ENCODE peak calls at places on chromosomes 4 and X, in seven cellular contexts. U, Z, X, K, P, Q and R are unnamed samples.

GRCh38 chr4:55947254-55947882 is 1.4 kb upstream of the CEP135 start:
- DNase-seq in Q (peak; percentile 47), K (no peak), X (peak; percentile 35), P (no peak), Z (no peak), U (peak; percentile 43), R (no peak)

GRCh38 chrX:50469206-50469605 is 1.4 kb downstream of the DGKK start:
- DNase-seq in Z (no peak), U (no peak), P (no peak), X (no peak), Q (no peak), K (no peak), R (no peak)

GRCh38 chr4:123503698-123504389 is 107.2 kb downstream of the SPRY1 start:
- DNase-seq in U (no peak), Q (no peak), Z (no peak), P (no peak), X (no peak), K (no peak), R (no peak)

GRCh38 chr4:72629540-72629939 is 60.5 kb upstream of the ADAMTS3 start:
- DNase-seq in K (no peak), P (no peak), Z (no peak), X (peak; percentile 33), Q (no peak), U (no peak), R (no peak)

GRCh38 chr4:21304061-21304541 is 603.8 kb downstream of the PACRGL start:
- DNase-seq in Q (no peak), P (peak; percentile 77), X (peak; percentile 2), U (no peak), Z (no peak), K (no peak), R (no peak)

GRCh38 chr4:38145033-38145673 is 185.0 kb downstream of the PTTG2 start:
- DNase-seq in U (no peak), K (no peak), Z (no peak), Q (no peak), X (no peak), P (no peak), R (no peak)

GRCh38 chrX:288561-288991 is 7.4 kb downstream of the PLCXD1 start:
- DNase-seq in U (no peak), K (no peak), Z (no peak), Q (no peak), X (no peak), P (no peak), R (no peak)

GRCh38 chr4:25937801-25938200 is 23.8 kb downstream of the SMIM20 start:
- DNase-seq in U (peak; percentile 55), X (peak; percentile 68), Z (no peak), Q (no peak), K (no peak), P (no peak), R (no peak)

GRCh38 chr4:119209077-119209476 is 3.4 kb upstream of the USP53 start:
- DNase-seq in U (no peak), P (no peak), K (peak; percentile 18), Q (peak; percentile 83), Z (peak; percentile 18), X (peak; percentile 95), R (peak; percentile 69)

GRCh38 chrX:142233400-142233799 is 28.3 kb upstream of the MAGEC2 start:
- DNase-seq in Z (no peak), K (no peak), X (no peak), P (no peak), U (no peak), Q (no peak), R (no peak)

GRCh38 chr4:1136028-1136427 is 22.7 kb upstream of the RNF212 start:
- DNase-seq in K (no peak), P (no peak), Z (no peak), U (peak; percentile 51), Q (no peak), X (no peak), R (no peak)

GRCh38 chrX:149453030-149453429 is 52.1 kb downstream of the IDS start:
- DNase-seq in Q (peak; percentile 19), U (no peak), Z (no peak), P (no peak), K (no peak), X (peak; percentile 76), R (no peak)

GRCh38 chrX:72392042-72392441 is 86.3 kb upstream of the CITED1 start:
- DNase-seq in X (no peak), Z (no peak), Q (no peak), P (no peak), K (no peak), U (no peak), R (no peak)

GRCh38 chr4:37438880-37439279 is 194.3 kb downstream of the NWD2 start:
- DNase-seq in X (peak; percentile 16), Z (no peak), U (no peak), P (no peak), K (no peak), Q (no peak), R (no peak)

GRCh38 chrX:989959-990510 is 222.4 kb downstream of the CRLF2 start:
- DNase-seq in K (peak; percentile 49), Q (no peak), U (peak; percentile 71), P (no peak), X (no peak), Z (no peak), R (peak; percentile 1)

GRCh38 chr4:148065069-148065468 is 333.2 kb downstream of the ARHGAP10 start:
- DNase-seq in U (no peak), Q (no peak), K (no peak), X (peak; percentile 84), Z (no peak), P (no peak), R (no peak)

GRCh38 chr4:6992728-6993655 is 50.2 kb upstream of the TADA2B start:
- DNase-seq in P (no peak), X (peak; percentile 38), Q (no peak), Z (no peak), U (peak; percentile 78), K (no peak), R (no peak)

GRCh38 chr4:148850257-148850995 is 408.2 kb upstream of the NR3C2 start:
- DNase-seq in K (no peak), Z (peak; percentile 20), U (no peak), P (no peak), Q (no peak), X (no peak), R (no peak)

GRCh38 chr4:3779509-3779908 is 13.3 kb downstream of the ADRA2C start:
- DNase-seq in U (no peak), P (no peak), X (no peak), K (no peak), Z (no peak), Q (no peak), R (no peak)

GRCh38 chrX:22159071-22159470 is 113.6 kb upstream of the CBLL2 start:
- DNase-seq in Z (no peak), P (no peak), K (no peak), X (peak; percentile 33), U (no peak), Q (no peak), R (no peak)

GRCh38 chr4:151046609-151047008 is 31.5 kb upstream of the LRBA start:
- DNase-seq in Q (no peak), U (no peak), K (no peak), X (no peak), P (no peak), Z (no peak), R (no peak)

GRCh38 chr4:154164931-154165839 is 326.4 kb downstream of the DCHS2 start:
- DNase-seq in Z (no peak), U (no peak), Q (no peak), X (peak; percentile 96), K (no peak), P (no peak), R (peak; percentile 69)

GRCh38 chr4:98416844-98417243 is 155.7 kb downstream of the RAP1GDS1 start:
- DNase-seq in U (no peak), P (no peak), K (no peak), Z (no peak), X (no peak), Q (no peak), R (no peak)

GRCh38 chrX:154446430-154446829 is 2.5 kb downstream of the FAM50A start:
- DNase-seq in Q (no peak), U (no peak), X (no peak), P (no peak), K (no peak), Z (no peak), R (no peak)

GRCh38 chrX:154450312-154450711 is 6.4 kb downstream of the FAM50A start:
- DNase-seq in U (no peak), K (no peak), Z (no peak), Q (no peak), P (no peak), X (no peak), R (no peak)

GRCh38 chrX:154448484-154448883 is 4.5 kb downstream of the FAM50A start:
- DNase-seq in P (no peak), Q (no peak), K (no peak), Z (no peak), U (no peak), X (no peak), R (no peak)

GRCh38 chrX:154452823-154453222 is 5.3 kb upstream of the PLXNA3 start:
- DNase-seq in Z (no peak), P (no peak), U (no peak), X (no peak), Q (no peak), K (no peak), R (no peak)

DNA sequence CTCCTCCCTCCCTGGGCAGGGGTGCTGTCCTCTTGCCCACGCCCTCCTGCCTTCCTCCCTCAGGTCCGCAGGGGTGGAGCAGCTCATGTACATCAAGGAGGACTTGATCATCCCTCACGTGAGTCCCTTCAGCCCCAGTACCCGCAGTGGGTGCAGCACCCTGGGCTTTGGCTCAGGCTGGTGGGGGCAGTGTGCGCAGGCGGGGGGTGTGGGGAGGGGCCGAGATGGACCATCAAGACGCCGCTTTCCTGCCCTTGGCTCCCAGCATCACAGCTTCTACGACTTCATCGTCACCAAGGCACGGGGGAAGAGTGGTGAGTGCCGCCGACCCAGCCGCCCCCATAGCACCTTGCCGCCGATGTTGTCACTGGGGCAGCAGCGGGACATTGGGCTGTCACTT is 5.7 kb downstream of the FAM50A start:
- DNase-seq in P (no peak), K (no peak), U (no peak), Z (no peak), Q (no peak), X (no peak), R (no peak)
- TF ChIP-seq EZH2 in P (no peak), K (no peak), U (no peak), Z (no peak), Q (no peak), X (no peak), R (no peak)

GRCh38 chr4:145808021-145808650 is 128.2 kb downstream of the C4orf51 start:
- DNase-seq in P (no peak), U (no peak), Z (peak; percentile 85), X (peak; percentile 97), Q (peak; percentile 93), K (peak; percentile 42), R (peak; percentile 91)
- H3K9ac ChIP-seq in P (no peak overlapping the region), U (no peak overlapping the region), Z (no peak overlapping the region), X (peak overlapping the region; percentile 51), Q (no peak overlapping the region), K (no peak overlapping the region), R (peak overlapping the region; percentile 69)

GRCh38 chr4:146634825-146635224 is 3.9 kb upstream of the POU4F2 start:
- DNase-seq in Z (no peak), P (no peak), K (no peak), U (no peak), Q (no peak), X (no peak), R (no peak)
- TF ChIP-seq EZH2 in Z (no peak), P (peak; percentile 25), K (no peak), U (no peak), Q (no peak), X (no peak), R (peak; percentile 30)

DNA sequence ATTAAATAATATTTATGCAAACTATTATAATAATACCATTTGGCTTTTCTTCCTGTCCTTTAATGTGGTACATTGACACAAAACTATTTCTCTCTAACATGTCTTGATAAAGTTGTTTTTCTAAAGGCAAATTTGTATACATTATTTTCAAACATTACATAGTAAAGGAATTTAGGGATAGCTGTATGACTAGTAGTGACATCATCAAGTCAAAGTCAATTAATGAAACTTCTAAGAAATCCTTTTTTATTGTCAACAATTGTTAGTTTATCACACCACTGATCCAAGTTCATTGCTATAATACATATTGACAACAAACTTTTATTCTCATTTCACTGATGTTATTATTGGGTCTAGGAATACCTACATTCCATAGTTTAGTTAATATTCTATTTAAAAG is 68.4 kb downstream of the TBCK start:
- DNase-seq in P (no peak), Q (no peak), Z (no peak), U (no peak), X (no peak), K (no peak), R (no peak)
- H3K9ac ChIP-seq in P (no peak overlapping the region), Q (no peak overlapping the region), Z (no peak overlapping the region), U (no peak overlapping the region), X (no peak overlapping the region), K (no peak overlapping the region), R (no peak overlapping the region)